ENCODE peak calls at places on chromosomes 4 and X, in eight cellular contexts. C is transverse colon, G is HCT116, A is NB4, K is prostate gland, Q is Peyer's patch, J is uterus, N is esophagus squamous epithelium. E is an unnamed sample.

GRCh38 chr4:120977435-120977997 is 55.0 kb upstream of the PRDM5 start:
- DNase-seq in C (peak), G (peak), A (peak), K (no peak), Q (no peak), J (no peak), N (no peak), E (no peak)

GRCh38 chr4:177235026-177235425 is 74.6 kb upstream of the NEIL3 start:
- DNase-seq in C (no peak), G (no peak), A (no peak), K (no peak), Q (no peak), J (no peak), N (no peak), E (no peak)

GRCh38 chrX:80808160-80808735 is 1.4 kb downstream of the BRWD3 start:
- DNase-seq in C (peak), G (peak), A (peak), K (peak), Q (peak), J (peak), N (peak), E (peak)

GRCh38 chr4:77600521-77601451 is 4.8 kb upstream of the CXCL13 start:
- DNase-seq in C (peak), G (peak), A (peak), K (peak), Q (no peak), J (no peak), N (no peak), E (no peak)

GRCh38 chr4:98544141-98544817 is 114.1 kb downstream of the TSPAN5 start:
- DNase-seq in C (no peak), G (no peak), A (no peak), K (no peak), Q (no peak), J (no peak), N (no peak), E (no peak)

GRCh38 chr4:152936446-152937279 is 540 bp downstream of the FHDC1 start:
- DNase-seq in C (peak), G (no peak), A (peak), K (peak), Q (peak), J (no peak), N (no peak), E (no peak)

GRCh38 chr4:165288639-165289428 is 38.6 kb upstream of the MSMO1 start:
- DNase-seq in C (no peak), G (no peak), A (peak), K (no peak), Q (no peak), J (no peak), N (no peak), E (no peak)

GRCh38 chr4:38409852-38410251 is 254.1 kb upstream of the KLF3 start:
- DNase-seq in C (no peak), G (no peak), A (no peak), K (no peak), Q (no peak), J (no peak), N (no peak), E (no peak)

GRCh38 chr4:11650801-11651596 is 222.3 kb upstream of the HS3ST1 start:
- DNase-seq in C (no peak), G (peak), A (no peak), K (no peak), Q (no peak), J (no peak), N (no peak), E (no peak)

GRCh38 chr4:179719766-179720470 is 2277.7 kb upstream of the AGA start:
- DNase-seq in C (no peak), G (no peak), A (no peak), K (no peak), Q (no peak), J (no peak), N (no peak), E (no peak)

DNA sequence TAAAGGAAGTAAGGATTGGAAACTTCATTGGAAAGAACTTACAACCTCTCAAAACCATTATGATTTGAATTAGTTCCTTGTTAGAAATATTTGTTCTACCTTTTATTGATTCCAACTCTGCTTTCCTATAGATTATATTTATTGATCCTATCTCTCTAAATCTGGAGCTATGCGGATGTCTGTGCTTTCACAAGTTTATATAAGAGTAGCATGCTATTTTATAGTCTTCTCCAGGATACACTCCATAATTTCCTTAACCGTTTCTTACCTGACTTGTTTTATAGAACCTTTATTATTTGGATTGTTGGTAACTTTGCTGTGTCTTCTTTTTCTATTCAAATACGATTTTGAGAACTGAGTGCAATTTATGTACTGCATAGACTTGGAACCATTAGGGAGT is 668.1 kb downstream of the RAPGEF2 start:
- DNase-seq in C (no peak), G (no peak), A (no peak), K (no peak), Q (no peak), J (no peak), N (no peak), E (no peak)
- H3K4me3 ChIP-seq in C (no peak), G (no peak), A (no peak), K (no peak), Q (no peak), J (no peak), N (no peak), E (no peak)

DNA sequence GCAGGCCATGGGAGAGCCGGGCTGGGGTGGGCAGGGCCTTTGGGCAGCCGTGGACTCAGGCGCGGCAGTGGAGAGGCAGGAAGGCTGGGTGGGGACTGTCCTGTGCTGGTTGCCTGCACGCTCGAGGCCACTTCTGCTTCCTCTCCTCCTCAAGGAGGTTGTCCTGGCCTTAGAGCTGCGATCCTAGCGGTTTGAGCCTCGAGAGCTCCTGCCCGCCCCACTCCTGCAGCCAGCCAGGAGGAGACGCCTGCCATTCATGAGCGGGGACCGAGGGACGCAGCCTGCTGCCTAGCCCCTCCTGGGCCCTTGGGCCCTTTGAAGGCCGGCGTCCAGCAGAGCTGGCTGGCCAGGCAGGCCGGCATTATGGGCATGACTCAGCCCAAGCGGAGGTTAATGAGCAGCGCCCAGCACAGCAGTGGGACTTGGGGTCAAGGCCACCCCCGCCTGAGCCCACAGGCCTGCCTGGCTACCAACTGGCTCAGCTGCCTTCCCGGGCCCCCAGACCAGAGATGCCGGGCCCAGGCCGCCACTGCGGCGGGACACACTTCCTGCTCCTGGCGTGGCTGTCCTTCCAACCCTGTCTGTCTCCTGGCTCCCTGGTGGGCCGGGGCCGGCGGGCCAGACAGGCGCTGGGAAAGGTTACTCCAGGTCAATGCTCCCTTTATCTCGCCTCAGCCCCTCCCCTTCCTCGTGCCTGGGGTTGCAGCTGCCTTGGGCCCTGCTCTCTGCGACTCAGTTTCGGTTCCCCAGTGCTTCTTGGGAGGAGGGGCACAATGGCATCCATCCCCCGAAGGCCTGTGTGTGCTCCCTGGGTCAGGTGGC is 1.8 kb downstream of the ABCD1 start:
- DNase-seq in C (peak), G (no peak), A (peak), K (no peak), Q (peak), J (peak), N (peak), E (peak)
- TF ChIP-seq POLR2A in C (no peak), G (no peak), A (no peak), K (no peak), Q (no peak), J (no peak), N (no peak), E (peak)

GRCh38 chrX:68909945-68910344 is 81.1 kb downstream of the EFNB1 start:
- DNase-seq in C (no peak), G (no peak), A (no peak), K (no peak), Q (no peak), J (no peak), N (no peak), E (no peak)

GRCh38 chrX:68915778-68916177 is 87.0 kb downstream of the EFNB1 start:
- DNase-seq in C (no peak), G (no peak), A (no peak), K (no peak), Q (no peak), J (no peak), N (no peak), E (no peak)

GRCh38 chrX:68914337-68914989 is 85.6 kb downstream of the EFNB1 start:
- DNase-seq in C (no peak), G (no peak), A (no peak), K (no peak), Q (no peak), J (no peak), N (no peak), E (no peak)

GRCh38 chrX:68910743-68911142 is 81.9 kb downstream of the EFNB1 start:
- DNase-seq in C (no peak), G (no peak), A (no peak), K (no peak), Q (no peak), J (no peak), N (no peak), E (no peak)

GRCh38 chrX:68912113-68912980 is 83.5 kb downstream of the EFNB1 start:
- DNase-seq in C (no peak), G (no peak), A (no peak), K (no peak), Q (no peak), J (no peak), N (no peak), E (no peak)
- H3K4me3 ChIP-seq in C (no peak), G (no peak), A (no peak), K (no peak), Q (no peak), J (no peak), N (no peak), E (no peak)

DNA sequence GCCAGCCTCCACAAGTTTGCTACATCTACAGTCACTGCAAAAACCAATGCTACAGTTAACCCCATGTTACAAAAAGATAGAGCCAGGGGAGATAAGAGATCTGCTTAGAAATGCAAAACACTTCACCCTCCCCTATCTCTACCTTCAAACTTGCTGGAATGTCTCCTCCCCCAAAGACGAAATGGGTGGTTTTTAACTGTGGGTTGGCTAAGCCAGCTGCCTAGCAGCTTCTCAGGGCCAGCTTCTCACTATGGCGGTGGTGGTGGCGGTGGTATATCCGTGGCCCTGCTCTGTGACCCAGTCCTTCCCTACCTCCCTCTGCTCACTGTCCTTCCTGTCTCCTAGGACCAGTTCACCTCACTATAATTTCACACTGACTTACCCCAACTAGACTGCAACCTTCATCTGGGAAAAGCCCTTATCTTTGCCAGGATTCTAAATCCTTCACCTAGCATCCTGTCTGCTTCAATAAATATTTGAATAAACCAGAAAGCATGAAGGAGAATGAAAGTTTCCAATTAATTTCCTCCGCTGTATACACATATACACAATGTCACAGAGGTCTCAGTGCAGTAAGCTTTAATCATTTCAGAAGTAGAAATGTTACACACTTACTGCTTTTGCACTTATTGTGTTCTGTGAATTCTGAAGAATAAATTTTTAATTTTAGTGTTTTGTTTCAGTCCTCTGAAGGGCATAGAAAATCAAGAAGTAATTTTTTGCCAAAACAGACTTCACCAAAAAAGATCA is 46.3 kb downstream of the SH3KBP1 start:
- DNase-seq in C (no peak), G (no peak), A (peak), K (no peak), Q (no peak), J (no peak), N (no peak), E (no peak)
- TF ChIP-seq POLR2A in C (no peak), G (no peak), A (no peak), K (no peak), Q (no peak), J (no peak), N (no peak), E (no peak)

DNA sequence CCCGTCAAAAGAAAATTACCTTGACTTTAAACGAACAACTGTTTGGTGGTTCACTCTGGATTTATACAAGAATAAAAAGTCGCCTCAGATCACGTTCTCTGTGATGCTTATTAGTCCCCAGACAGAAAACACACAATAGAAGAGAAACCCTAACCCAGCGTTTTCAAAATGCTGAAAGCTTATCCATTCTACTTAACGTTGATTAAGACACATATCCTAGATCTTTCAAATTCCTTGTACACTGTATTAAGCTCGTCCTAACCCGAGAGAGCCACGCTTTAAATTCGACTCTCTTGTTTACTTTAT is 786 bp upstream of the PITX2 start:
- DNase-seq in C (no peak), G (no peak), A (no peak), K (no peak), Q (no peak), J (no peak), N (no peak), E (no peak)
- H3K4me3 ChIP-seq in C (no peak), G (peak), A (no peak), K (no peak), Q (no peak), J (no peak), N (peak), E (peak)